ENCODE peak calls at places on chromosomes 6 and 20, in six cellular contexts. J is H1, Q is SK-N-SH, H is Panc1, O is PC-3, S is breast epithelium. Z is an unnamed sample.

GRCh38 chr6:71134929-71135642 is 153.5 kb upstream of the OGFRL1 start:
- DNase-seq in J (no peak), Q (no peak), H (no peak), O (no peak), S (no peak), Z (no peak)

GRCh38 chr20:8066662-8067061 is 47.1 kb upstream of the TMX4 start:
- DNase-seq in J (no peak), Q (no peak), H (no peak), O (no peak), S (no peak), Z (no peak)

GRCh38 chr6:37667050-37667814 is 30.5 kb downstream of the MDGA1 start:
- DNase-seq in J (no peak), Q (no peak), H (no peak), O (peak; percentile 65), S (no peak), Z (no peak)

GRCh38 chr6:89566930-89567634 is 71.5 kb downstream of the LYRM2 start:
- DNase-seq in J (no peak), Q (no peak), H (no peak), O (no peak), S (no peak), Z (no peak)

GRCh38 chr6:56368484-56368883 is 121.1 kb upstream of the COL21A1 start:
- DNase-seq in J (no peak), Q (no peak), H (no peak), O (no peak), S (no peak), Z (no peak)

GRCh38 chr20:24206995-24207394 is 218.4 kb upstream of the GGTLC1 start:
- DNase-seq in J (no peak), Q (no peak), H (no peak), O (peak; percentile 22), S (no peak), Z (no peak)

GRCh38 chr20:45339084-45339483 is 9.1 kb downstream of the SDC4 start:
- DNase-seq in J (no peak), Q (no peak), H (no peak), O (no peak), S (no peak), Z (peak; percentile 85)

GRCh38 chr20:58233881-58234528 is 5.6 kb upstream of the ANKRD60 start:
- DNase-seq in J (no peak), Q (peak; percentile 72), H (no peak), O (peak; percentile 60), S (no peak), Z (no peak)

GRCh38 chr20:32980131-32980941 is 23.9 kb downstream of the SUN5 start:
- DNase-seq in J (no peak), Q (no peak), H (no peak), O (no peak), S (no peak), Z (no peak)

GRCh38 chr6:45420083-45420908 is 42.6 kb upstream of the SUPT3H start:
- DNase-seq in J (no peak), Q (peak; percentile 19), H (no peak), O (peak; percentile 58), S (no peak), Z (no peak)

GRCh38 chr6:163243083-163243482 is 171.4 kb upstream of the QKI start:
- DNase-seq in J (no peak), Q (no peak), H (no peak), O (no peak), S (no peak), Z (no peak)

GRCh38 chr20:61500791-61501321 is 248.8 kb downstream of the CDH4 start:
- DNase-seq in J (no peak), Q (peak; percentile 44), H (no peak), O (no peak), S (no peak), Z (no peak)
- TF ChIP-seq CTCF in J (no peak), Q (no peak), H (no peak), O (no peak), S (no peak), Z (no peak)

GRCh38 chr6:166999845-167000253 is 652 bp downstream of the CEP43 start:
- DNase-seq in J (no peak), Q (no peak), H (no peak), O (no peak), S (no peak), Z (no peak)

GRCh38 chr6:166999145-166999844 is at the start of gene CEP43:
- DNase-seq in J (peak; percentile 84), Q (peak; percentile 99), H (peak; percentile 78), O (peak; percentile 91), S (peak; percentile 88), Z (peak; percentile 91)

GRCh38 chr6:166998256-166999144 is 697 bp upstream of the CEP43 start:
- DNase-seq in J (no peak), Q (peak; percentile 57), H (no peak), O (no peak), S (no peak), Z (peak; percentile 6)

GRCh38 chr6:166997768-166998255 is 1.4 kb upstream of the CEP43 start:
- DNase-seq in J (no peak), Q (peak; percentile 65), H (peak; percentile 56), O (peak; percentile 76), S (peak; percentile 78), Z (peak; percentile 65)

DNA sequence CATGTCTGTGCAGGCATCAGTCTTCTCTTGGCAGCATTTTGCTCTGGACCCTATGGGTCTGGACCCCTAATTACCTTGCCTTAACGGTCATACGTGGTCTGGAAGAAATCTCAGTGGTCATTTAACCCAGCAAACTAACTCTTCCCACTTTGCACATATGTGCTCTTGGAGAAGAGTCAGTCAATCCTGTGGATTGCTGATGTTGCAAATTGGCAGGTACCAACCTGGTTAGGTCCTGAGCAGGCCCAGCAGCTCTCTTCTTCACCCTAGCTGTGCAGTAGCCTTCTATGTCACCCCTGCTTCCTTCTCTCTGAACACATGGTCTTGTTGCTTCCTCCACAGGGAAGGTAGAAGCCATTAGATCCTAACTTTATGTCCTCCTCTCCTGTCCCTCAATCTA is 1.6 kb downstream of the CEP43 start:
- DNase-seq in J (no peak), Q (no peak), H (no peak), O (no peak), S (no peak), Z (no peak)
- H3K27ac ChIP-seq in J (no peak overlapping the region), Q (no peak overlapping the region), H (peak overlapping the region; percentile 94), O (no peak overlapping the region), S (no peak overlapping the region), Z (no peak overlapping the region)

DNA sequence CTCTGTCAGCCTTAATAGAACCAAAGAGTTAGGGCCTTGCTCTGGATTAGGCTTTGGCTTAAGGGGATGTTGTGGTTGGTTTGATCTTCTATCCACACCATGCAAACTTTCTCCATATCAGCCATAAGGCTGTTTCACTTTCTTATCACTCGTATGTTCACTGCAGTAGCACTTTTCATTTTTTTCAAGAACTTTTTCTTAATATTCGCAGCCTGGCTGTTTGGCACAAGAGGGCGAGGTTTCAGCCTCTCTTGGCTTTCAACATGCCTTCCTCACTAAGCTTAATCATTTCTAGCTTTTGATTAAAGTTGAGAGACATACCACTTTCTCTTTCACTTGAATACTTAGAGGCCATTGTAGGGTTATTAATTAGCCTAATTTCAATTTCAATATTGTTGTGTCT is 193.1 kb downstream of the NRN1 start:
- DNase-seq in J (no peak), Q (no peak), H (no peak), O (no peak), S (no peak), Z (no peak)
- TF ChIP-seq CTCF in J (no peak), Q (no peak), H (no peak), O (no peak), S (no peak), Z (no peak)

GRCh38 chr6:19699990-19700389 is 137.2 kb upstream of the ID4 start:
- DNase-seq in J (no peak), Q (no peak), H (no peak), O (no peak), S (no peak), Z (no peak)

GRCh38 chr6:19705606-19706005 is 131.6 kb upstream of the ID4 start:
- DNase-seq in J (no peak), Q (no peak), H (no peak), O (peak; percentile 61), S (no peak), Z (no peak)
- H3K27ac ChIP-seq in J (no peak overlapping the region), Q (peak overlapping the region; percentile 67), H (no peak overlapping the region), O (no peak overlapping the region), S (no peak overlapping the region), Z (no peak overlapping the region)

DNA sequence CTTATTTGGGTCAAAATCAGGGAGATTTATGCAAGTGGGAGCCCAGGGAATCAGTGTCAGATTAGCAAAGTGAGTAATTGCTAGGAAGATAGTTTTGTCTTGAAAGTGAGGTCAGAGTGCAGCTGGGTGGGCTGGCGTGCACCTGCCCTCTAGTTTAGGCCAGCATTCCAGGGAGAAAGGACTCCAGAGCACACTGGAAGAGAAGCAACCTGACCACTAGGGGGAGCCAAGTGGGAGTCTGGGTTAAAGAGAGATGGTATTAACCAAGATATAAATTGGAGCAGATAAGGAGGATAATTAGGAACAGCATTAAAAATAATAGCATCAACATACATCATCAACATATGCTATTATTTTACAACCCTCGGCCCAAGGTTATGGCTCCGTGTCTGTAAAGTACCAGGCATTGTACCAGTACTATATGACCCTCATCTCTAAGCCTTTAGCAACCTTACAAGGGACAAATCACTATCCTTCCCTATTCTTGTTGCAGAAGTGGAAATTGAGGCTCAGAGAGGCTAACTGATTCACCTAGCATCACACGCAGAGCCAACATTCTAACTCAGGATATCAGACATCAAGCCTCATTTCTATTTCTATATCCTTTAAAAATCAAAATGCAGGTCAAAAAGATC is 57.8 kb downstream of the SLC2A10 start:
- DNase-seq in J (no peak), Q (peak; percentile 43), H (no peak), O (peak; percentile 81), S (no peak), Z (peak; percentile 74)
- TF ChIP-seq CTCF in J (peak; percentile 65), Q (peak; percentile 69), H (peak; percentile 87), O (peak; percentile 96), S (peak; percentile 31), Z (peak; percentile 80)

DNA sequence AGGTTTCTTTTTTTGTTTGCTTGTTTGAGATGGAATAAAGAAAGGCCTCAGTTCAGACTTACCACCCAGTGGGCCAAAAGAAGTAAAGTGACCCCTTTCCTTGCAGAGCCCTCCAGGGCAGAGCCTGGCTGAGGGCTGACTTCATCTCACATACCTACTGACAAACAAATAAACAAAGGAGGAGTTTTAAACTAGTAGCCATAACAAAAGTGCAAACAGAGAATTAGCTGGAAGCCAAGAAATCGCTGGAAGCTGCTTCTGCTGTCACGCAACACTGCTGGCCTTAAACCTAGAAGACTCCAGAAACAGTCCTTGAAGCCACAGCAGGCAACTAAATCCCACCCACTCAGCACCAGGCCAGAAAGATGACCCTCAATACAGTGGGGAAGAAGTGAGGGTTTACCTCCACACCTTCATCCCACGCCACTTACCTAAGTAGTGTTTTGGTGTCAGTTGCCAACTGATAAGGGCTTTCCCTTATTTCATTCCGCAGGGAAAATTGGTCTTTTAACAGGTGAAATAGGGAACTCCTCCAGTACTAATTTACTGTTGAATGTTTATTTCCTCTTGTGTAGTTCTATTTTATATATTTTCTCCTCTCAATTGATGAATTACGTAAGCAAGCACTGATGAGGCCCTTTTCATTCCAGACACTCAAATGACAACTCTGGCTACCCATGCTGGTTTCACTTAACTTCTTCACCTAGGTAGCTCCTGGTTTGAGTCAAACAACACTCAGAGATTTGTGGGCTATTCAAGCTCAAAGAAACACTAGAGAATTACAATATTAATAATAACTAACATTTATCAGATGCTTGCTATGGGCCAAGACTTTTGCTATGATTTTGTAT is 46.2 kb downstream of the EDN1 start:
- DNase-seq in J (no peak), Q (no peak), H (no peak), O (no peak), S (no peak), Z (no peak)
- H3K27ac ChIP-seq in J (no peak overlapping the region), Q (no peak overlapping the region), H (peak overlapping the region; percentile 98), O (peak overlapping the region; percentile 55), S (no peak overlapping the region), Z (no peak overlapping the region)

GRCh38 chr6:24495516-24495847 is 713 bp downstream of the ALDH5A1 start:
- DNase-seq in J (no peak), Q (no peak), H (no peak), O (peak; percentile 45), S (peak; percentile 61), Z (no peak)
- TF ChIP-seq CTCF in J (no peak), Q (no peak), H (no peak), O (no peak), S (no peak), Z (no peak)

GRCh38 chr20:60102665-60103210 is 144.5 kb downstream of the CDH26 start:
- DNase-seq in J (no peak), Q (no peak), H (no peak), O (peak; percentile 10), S (no peak), Z (no peak)
- H3K27ac ChIP-seq in J (no peak overlapping the region), Q (no peak overlapping the region), H (no peak overlapping the region), O (no peak overlapping the region), S (no peak overlapping the region), Z (no peak overlapping the region)